ENCODE peak calls at places on chromosome 19, in four cellular contexts. W is body of pancreas, B is gastrocnemius medialis, C is tibial nerve. O is an unnamed sample.

GRCh38 chr19:28482221-28482620 is 730.7 kb downstream of the UQCRFS1 start:
- DNase-seq in W (no peak), B (no peak), C (no peak), O (no peak)

GRCh38 chr19:31963741-31964140 is 381.7 kb upstream of the ZNF507 start:
- DNase-seq in B (no peak), W (no peak), C (no peak), O (no peak)

GRCh38 chr19:10516671-10517286 is 468 bp downstream of the S1PR5 start:
- DNase-seq in B (no peak), W (no peak), C (no peak), O (no peak)

GRCh38 chr19:1747285-1748114 is 5.8 kb upstream of the ONECUT3 start:
- DNase-seq in C (no peak), W (peak; percentile 25), B (no peak), O (no peak)

GRCh38 chr19:10866495-10866894 is 4.9 kb upstream of the CARM1 start:
- DNase-seq in W (no peak), B (no peak), C (no peak), O (no peak)

GRCh38 chr19:7638802-7639465 is 2.0 kb downstream of the STXBP2 start:
- DNase-seq in W (no peak), B (no peak), C (no peak), O (no peak)

GRCh38 chr19:5893907-5894703 is 9.5 kb downstream of the NDUFA11 start:
- DNase-seq in C (no peak), B (no peak), W (no peak), O (no peak)

GRCh38 chr19:4523306-4524110 is 5.2 kb upstream of the PLIN4 start:
- DNase-seq in W (peak; percentile 45), B (peak; percentile 35), C (no peak), O (no peak)

GRCh38 chr19:45468159-45468651 is 409 bp downstream of the FOSB start:
- DNase-seq in B (peak; percentile 17), W (peak; percentile 55), C (no peak), O (peak; percentile 47)

GRCh38 chr19:55670280-55671053 is 4.6 kb upstream of the EPN1 start:
- DNase-seq in C (no peak), W (no peak), B (no peak), O (no peak)

GRCh38 chr19:19485161-19485997 is 30.0 kb downstream of the TSSK6 start:
- DNase-seq in C (no peak), B (no peak), W (no peak), O (no peak)

GRCh38 chr19:41327076-41327475 is 17.1 kb downstream of the CCDC97 start:
- DNase-seq in C (no peak), W (no peak), B (no peak), O (no peak)
- H3K27ac ChIP-seq in C (peak overlapping the region; percentile 83), W (peak overlapping the region; percentile 80), B (peak overlapping the region; percentile 37), O (peak overlapping the region; percentile 96)

GRCh38 chr19:21677696-21678418 is 89.5 kb downstream of the ZNF100 start:
- DNase-seq in W (peak; percentile 18), B (no peak), C (no peak), O (no peak)
- TF ChIP-seq POLR2A in W (no peak), B (no peak), C (no peak), O (no peak)

GRCh38 chr19:17215125-17215971 is at the start of gene USE1:
- DNase-seq in W (peak; percentile 91), B (peak; percentile 86), C (peak; percentile 86), O (peak; percentile 90)
- H3K27ac ChIP-seq in W (peak within 1 kb of the TSS; percentile 98), B (peak within 1 kb of the TSS; percentile 89), C (peak within 1 kb of the TSS; percentile 94), O (peak within 1 kb of the TSS; percentile 93)

DNA sequence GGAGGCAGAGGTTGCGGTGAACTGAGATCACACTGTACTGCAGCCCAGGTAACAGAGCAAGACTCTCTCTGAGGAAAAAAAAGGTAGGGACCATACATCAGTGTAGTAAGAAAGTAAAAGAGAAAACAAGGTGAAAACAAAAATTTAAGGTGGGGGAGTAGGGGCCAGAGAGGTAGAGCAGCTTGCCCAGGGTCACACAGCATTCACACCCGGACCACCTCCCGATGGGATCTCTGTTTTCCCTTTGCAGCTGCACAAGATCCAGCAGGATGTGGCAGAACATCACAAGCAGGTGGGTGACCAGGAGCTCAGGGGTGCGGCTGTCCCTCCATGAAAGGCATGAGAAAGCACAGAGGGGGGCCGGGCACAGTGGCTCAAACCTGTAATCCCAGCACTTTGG is 4.5 kb downstream of the TLE6 start:
- DNase-seq in B (no peak), C (no peak), W (no peak), O (no peak)
- TF ChIP-seq POLR2A in B (no peak), C (no peak), W (no peak), O (no peak)

DNA sequence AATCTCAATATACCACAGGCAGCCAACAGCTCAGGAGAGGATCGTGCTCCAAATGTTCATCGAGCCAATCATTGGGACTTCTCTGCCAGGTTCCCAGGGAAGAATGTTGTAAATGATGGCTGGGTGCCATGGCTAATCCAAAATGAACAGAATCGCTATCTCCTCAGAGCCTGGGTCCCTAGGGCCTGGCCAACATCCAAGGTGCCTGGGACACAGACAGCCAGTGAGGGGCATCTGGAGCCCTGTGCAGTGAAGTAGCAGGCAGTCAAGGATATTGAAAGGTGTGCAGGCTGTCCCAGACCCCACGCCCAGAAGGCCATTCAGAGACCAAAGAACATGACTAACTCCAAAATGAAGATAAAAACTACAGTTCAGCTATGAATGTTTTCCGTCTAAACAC is 37.7 kb downstream of the BRD4 start:
- DNase-seq in W (peak; percentile 21), C (no peak), B (no peak), O (no peak)
- H3K27ac ChIP-seq in W (peak overlapping the region; percentile 9), C (peak overlapping the region; percentile 66), B (peak overlapping the region; percentile 66), O (no peak overlapping the region)

DNA sequence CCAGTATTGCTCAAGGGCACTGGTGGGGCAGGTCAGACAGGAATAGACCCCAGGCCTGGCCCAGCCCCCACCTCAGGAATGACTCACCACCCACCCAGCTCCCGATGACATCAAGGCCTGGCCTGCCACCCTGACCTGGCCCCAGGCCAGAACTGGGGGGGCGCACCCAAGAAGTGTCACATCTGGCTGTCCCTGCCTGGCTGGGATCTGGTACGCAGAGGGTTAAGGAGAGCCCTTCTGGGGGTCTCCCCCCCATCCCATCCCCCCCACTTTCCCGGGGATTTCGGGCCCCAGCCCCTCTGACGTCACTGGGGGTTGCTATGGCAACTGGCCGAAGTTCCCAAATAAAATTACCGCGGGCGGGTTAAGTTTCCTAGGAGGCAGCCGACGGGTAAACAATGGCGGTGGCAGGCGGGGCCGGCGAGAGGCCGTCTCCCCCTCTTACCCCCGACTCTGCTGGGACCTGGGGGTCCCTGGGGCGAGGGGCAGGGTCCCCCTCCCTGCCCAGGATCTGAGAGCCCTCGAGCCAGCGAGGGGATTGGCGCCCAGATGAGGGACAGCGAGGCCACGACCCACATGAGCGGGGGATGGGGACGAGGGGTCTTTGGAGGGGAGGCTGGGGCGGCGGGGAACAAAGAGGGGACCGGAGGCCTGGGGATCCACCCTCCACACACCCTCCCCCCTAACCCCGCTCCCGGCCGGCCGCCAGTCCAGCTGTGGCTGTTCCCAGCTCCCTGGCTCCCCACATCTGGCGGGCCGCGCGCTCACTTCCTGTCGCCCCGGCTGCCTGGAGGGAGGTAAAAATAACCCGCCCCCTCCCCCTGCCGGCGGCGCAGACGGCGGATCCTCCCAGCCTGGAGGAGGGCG is 29.7 kb upstream of the NANOS3 start:
- DNase-seq in C (peak; percentile 88), W (peak; percentile 92), B (peak; percentile 88), O (peak; percentile 95)
- TF ChIP-seq POLR2A in C (peak; percentile 82), W (peak; percentile 86), B (peak; percentile 91), O (peak; percentile 87)

DNA sequence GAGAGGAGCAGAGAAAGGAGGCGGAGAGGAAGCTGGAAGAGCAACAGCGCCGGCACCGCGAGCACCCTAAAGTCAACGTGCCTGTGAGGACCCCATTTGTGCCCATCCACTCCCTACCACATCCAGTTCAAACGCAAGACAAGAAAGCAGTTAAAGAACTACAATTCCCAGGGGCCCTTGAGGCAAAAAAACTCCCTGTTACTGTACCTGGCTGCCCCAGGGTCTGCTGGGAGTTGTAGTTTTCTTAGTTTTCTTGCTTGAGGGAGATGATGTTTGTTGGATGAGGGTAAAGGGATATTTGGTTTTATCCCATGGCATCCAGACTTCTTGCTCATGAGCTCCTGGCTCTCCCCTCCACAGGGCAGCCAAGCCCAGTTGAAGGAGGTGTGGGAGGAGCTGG is 13.0 kb downstream of the NUCB1 start:
- DNase-seq in B (no peak), C (no peak), W (no peak), O (no peak)
- H3K27ac ChIP-seq in B (no peak overlapping the region), C (no peak overlapping the region), W (no peak overlapping the region), O (no peak overlapping the region)

GRCh38 chr19:40365613-40366401 is 17.3 kb downstream of the PLD3 start:
- DNase-seq in B (no peak), W (peak; percentile 33), C (peak; percentile 44), O (peak; percentile 66)
- TF ChIP-seq POLR2A in B (no peak), W (no peak), C (no peak), O (no peak)